ENCODE peak calls at places on chromosomes 13 and 19, in six cellular contexts. Y is uterus; M is CD8-positive, alpha-beta T cell; G is caudate nucleus; A is esophagus muscularis mucosa; U is substantia nigra. T is an unnamed sample.

GRCh38 chr13:111165611-111166010 is 50.5 kb downstream of the ARHGEF7 start:
- DNase-seq in G (no peak), U (no peak), M (no peak), Y (no peak), A (no peak), T (no peak)

GRCh38 chr13:43760257-43760656 is 26.5 kb downstream of the ENOX1 start:
- DNase-seq in Y (no peak), A (no peak), U (no peak), M (no peak), G (no peak), T (no peak)

GRCh38 chr13:99289674-99290337 is 17.4 kb downstream of the GPR183 start:
- DNase-seq in M (no peak), Y (no peak), A (no peak), U (no peak), G (no peak), T (no peak)

GRCh38 chr13:80473695-80474094 is 132.8 kb upstream of the SPRY2 start:
- DNase-seq in M (no peak), U (no peak), G (no peak), A (no peak), Y (no peak), T (no peak)

GRCh38 chr19:39684283-39684682 is 20.0 kb upstream of the LGALS14 start:
- DNase-seq in A (peak; percentile 34), M (no peak), Y (no peak), U (no peak), G (no peak), T (no peak)

GRCh38 chr19:13154911-13155471 is 4.8 kb downstream of the IER2 start:
- DNase-seq in Y (peak; percentile 74), A (peak; percentile 93), U (no peak), G (no peak), M (peak; percentile 60), T (peak; percentile 94)

GRCh38 chr19:17803264-17803896 is 8.4 kb downstream of the B3GNT3 start:
- DNase-seq in U (no peak), G (no peak), A (no peak), M (no peak), Y (no peak), T (no peak)

GRCh38 chr19:32418155-32418554 is 12.6 kb downstream of the DPY19L3 start:
- DNase-seq in A (no peak), U (no peak), G (no peak), Y (no peak), M (no peak), T (no peak)

GRCh38 chr13:97631158-97631557 is 197.2 kb downstream of the RAP2A start:
- DNase-seq in M (no peak), G (no peak), Y (no peak), A (no peak), U (no peak), T (peak; percentile 73)

GRCh38 chr13:96089749-96090239 is at the start of gene HS6ST3:
- DNase-seq in G (no peak), U (no peak), A (no peak), Y (peak; percentile 20), M (no peak), T (peak; percentile 88)

GRCh38 chr19:47130589-47131168 is at the start of gene SAE1:
- DNase-seq in M (peak; percentile 92), Y (peak; percentile 93), G (no peak), U (peak; percentile 81), A (peak; percentile 99), T (peak; percentile 99)

GRCh38 chr13:26326562-26326961 is 72.6 kb downstream of the CDK8 start:
- DNase-seq in U (no peak), A (no peak), Y (no peak), M (no peak), G (no peak), T (no peak)

GRCh38 chr19:4229179-4229931 is at the start of gene EBI3:
- DNase-seq in G (no peak), U (no peak), Y (no peak), M (no peak), A (no peak), T (peak; percentile 76)

GRCh38 chr13:23905766-23906165 is 8.5 kb upstream of the C1QTNF9B start:
- DNase-seq in A (no peak), M (no peak), Y (no peak), U (no peak), G (no peak), T (no peak)

GRCh38 chr13:68588623-68589022 is 1358.5 kb upstream of the PCDH9 start:
- DNase-seq in G (no peak), Y (no peak), A (no peak), M (no peak), U (no peak), T (no peak)

DNA sequence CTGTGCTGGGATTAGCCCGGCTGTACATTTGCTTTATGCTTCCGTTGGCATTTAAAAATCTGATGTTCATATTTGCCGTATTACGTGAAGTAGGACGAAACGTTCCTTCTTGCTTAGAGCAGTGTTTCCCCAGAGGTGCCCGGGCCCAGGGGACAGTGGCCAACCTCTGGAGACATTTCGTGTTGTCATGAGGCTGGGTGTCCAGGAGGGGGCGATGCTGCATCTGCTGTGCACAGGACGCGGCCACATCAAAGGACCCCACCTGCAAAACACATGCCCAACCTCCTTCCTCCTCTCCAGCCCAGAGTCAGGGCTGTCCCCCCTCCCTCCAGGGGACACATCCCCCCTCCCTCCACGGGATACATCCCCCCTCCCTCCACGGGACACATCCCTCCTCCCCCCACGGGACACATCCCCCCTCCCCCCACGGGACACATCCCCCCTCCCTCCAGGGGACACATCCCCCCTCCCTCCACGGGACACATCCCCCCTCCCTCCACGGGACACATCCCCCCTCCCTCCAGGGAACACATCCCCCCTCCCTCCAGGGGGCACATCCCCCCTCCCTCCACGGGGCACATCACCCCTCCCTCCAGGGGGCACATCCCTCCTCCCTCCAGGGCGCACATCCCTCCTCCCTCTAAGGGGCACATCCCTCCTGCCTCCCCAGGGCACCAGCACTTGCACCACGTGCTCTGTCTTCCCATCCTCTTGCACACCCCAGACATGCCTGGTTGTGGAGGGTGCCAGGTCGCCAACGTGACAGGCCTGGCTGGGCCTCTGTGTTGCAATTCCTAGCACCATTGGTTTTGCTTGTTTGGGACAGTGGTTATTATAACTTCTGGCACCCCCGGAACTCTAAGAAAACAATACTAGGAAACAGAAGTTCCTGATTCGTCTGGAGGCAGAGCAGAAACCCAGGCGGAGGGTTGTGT is 46.7 kb downstream of the GAS6 start:
- DNase-seq in Y (peak; percentile 96), G (no peak), A (peak; percentile 97), U (no peak), M (peak; percentile 74), T (peak; percentile 95)
- H3K27ac ChIP-seq in Y (peak overlapping the region; percentile 72), G (no peak overlapping the region), A (peak overlapping the region; percentile 87), U (peak overlapping the region; percentile 27), M (no peak overlapping the region), T (no peak overlapping the region)

DNA sequence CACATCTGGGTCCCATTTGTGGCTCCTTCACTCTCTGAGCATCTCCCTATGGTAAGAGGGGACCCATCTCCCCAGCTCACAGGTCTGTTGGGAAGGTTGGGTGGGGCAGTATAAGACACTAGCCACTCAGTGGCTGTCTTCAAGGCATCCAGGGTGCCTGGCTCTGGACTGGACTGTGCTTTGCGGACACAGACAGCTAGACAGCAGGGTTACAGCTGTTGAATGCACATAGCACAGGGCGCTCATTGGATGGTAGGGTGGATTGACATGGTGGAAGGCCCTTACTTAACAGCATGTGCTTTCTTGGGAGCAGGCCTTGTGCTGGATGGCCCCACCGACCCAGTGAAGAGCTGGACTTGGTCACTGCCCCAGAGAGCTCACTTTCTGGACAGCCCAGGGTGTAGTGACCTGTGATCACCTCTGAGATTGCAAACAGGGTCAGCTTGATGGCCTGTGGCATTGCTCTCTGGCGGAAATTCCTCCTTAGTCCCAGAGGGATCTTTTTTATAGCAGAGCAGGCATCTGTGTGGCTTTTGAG is 1.9 kb downstream of the ZNF444 start:
- DNase-seq in U (no peak), M (no peak), A (no peak), G (no peak), Y (no peak), T (no peak)
- H3K27ac ChIP-seq in U (no peak overlapping the region), M (no peak overlapping the region), A (peak overlapping the region; percentile 92), G (no peak overlapping the region), Y (no peak overlapping the region), T (no peak overlapping the region)

GRCh38 chr13:100916943-100917342 is 242.3 kb upstream of the TMTC4 start:
- DNase-seq in Y (no peak), M (no peak), U (no peak), G (no peak), A (no peak), T (no peak)
- H3K27ac ChIP-seq in Y (no peak overlapping the region), M (no peak overlapping the region), U (no peak overlapping the region), G (no peak overlapping the region), A (no peak overlapping the region), T (no peak overlapping the region)

DNA sequence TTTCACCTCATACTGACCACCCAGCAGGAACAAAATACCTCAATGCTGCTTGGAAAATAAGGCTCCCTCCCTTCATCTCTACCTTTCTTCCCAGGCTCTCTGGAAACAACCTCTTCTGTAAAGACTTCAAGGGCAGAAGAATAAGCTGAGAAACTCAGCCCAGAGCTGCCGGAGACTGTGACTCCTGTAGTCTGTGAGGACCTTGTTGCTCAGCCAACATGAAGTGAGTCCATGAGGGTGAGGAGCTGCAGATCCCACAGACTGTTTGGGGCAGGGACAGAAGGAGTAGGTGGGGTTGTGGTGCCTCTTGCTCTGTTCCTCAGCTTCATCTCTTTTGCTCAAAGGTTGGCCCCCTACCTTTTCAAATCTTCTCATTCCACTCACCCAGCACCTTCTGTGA is 7.8 kb downstream of the LILRA5 start:
- DNase-seq in Y (no peak), A (no peak), U (no peak), M (no peak), G (no peak), T (no peak)
- H3K27ac ChIP-seq in Y (no peak overlapping the region), A (no peak overlapping the region), U (no peak overlapping the region), M (no peak overlapping the region), G (no peak overlapping the region), T (no peak overlapping the region)

GRCh38 chr19:31214997-31215396 is 134.2 kb downstream of the TSHZ3 start:
- DNase-seq in A (no peak), M (no peak), Y (no peak), G (no peak), U (no peak), T (no peak)
- H3K27ac ChIP-seq in A (no peak overlapping the region), M (no peak overlapping the region), Y (no peak overlapping the region), G (no peak overlapping the region), U (no peak overlapping the region), T (no peak overlapping the region)

GRCh38 chr13:21069561-21070004 is 8.2 kb upstream of the LATS2 start:
- DNase-seq in G (no peak), M (no peak), A (peak; percentile 57), Y (peak; percentile 43), U (no peak), T (no peak)
- H3K27ac ChIP-seq in G (no peak overlapping the region), M (no peak overlapping the region), A (peak overlapping the region; percentile 48), Y (peak overlapping the region; percentile 64), U (no peak overlapping the region), T (no peak overlapping the region)

T was measured in endodermal cell.